ENCODE peak calls at places on chromosomes 13 and 19, in four cellular contexts. One of them, this sample, is unnamed. For H3K4me1, the result is how much of the 10 kb centered on the place peaks cover.

GRCh38 chr13:44322928-44323327 is 50.7 kb upstream of the SERP2 start:
- DNase-seq in right cardiac atrium: no peak
- DNase-seq in heart right ventricle: no peak
- DNase-seq in tibial artery: no peak
- DNase-seq in this sample: no peak

GRCh38 chr13:110820311-110820710 is 94.6 kb downstream of the ANKRD10 start:
- DNase-seq in heart right ventricle: no peak
- DNase-seq in tibial artery: no peak
- DNase-seq in right cardiac atrium: no peak
- DNase-seq in this sample: no peak

GRCh38 chr13:106535552-106536243 is at the start of gene EFNB2:
- DNase-seq in right cardiac atrium: peak
- DNase-seq in heart right ventricle: peak
- DNase-seq in tibial artery: peak
- DNase-seq in this sample: peak

GRCh38 chr19:737591-738093 is 13.3 kb upstream of the MISP start:
- DNase-seq in tibial artery: no peak
- DNase-seq in right cardiac atrium: no peak
- DNase-seq in heart right ventricle: peak
- DNase-seq in this sample: peak

GRCh38 chr13:95948646-95949045 is 104.6 kb downstream of the UGGT2 start:
- DNase-seq in right cardiac atrium: no peak
- DNase-seq in heart right ventricle: no peak
- DNase-seq in tibial artery: no peak
- DNase-seq in this sample: peak

GRCh38 chr19:19385900-19386339 is 19.6 kb upstream of the GATAD2A start:
- DNase-seq in right cardiac atrium: no peak
- DNase-seq in heart right ventricle: no peak
- DNase-seq in tibial artery: no peak
- DNase-seq in this sample: no peak

GRCh38 chr13:110913911-110914292 is 967 bp downstream of the ANKRD10 start:
- DNase-seq in heart right ventricle: no peak
- DNase-seq in right cardiac atrium: no peak
- DNase-seq in tibial artery: no peak
- DNase-seq in this sample: no peak

GRCh38 chr13:71378992-71379905 is 487.8 kb downstream of the DACH1 start:
- DNase-seq in heart right ventricle: no peak
- DNase-seq in tibial artery: no peak
- DNase-seq in right cardiac atrium: no peak
- DNase-seq in this sample: no peak

GRCh38 chr13:113542751-113543424 is 41.7 kb upstream of the TFDP1 start:
- DNase-seq in right cardiac atrium: no peak
- DNase-seq in heart right ventricle: no peak
- DNase-seq in tibial artery: peak
- DNase-seq in this sample: no peak

GRCh38 chr19:57655443-57655842 is 13.3 kb upstream of the ZSCAN4 start:
- DNase-seq in right cardiac atrium: no peak
- DNase-seq in tibial artery: no peak
- DNase-seq in heart right ventricle: no peak
- DNase-seq in this sample: no peak

GRCh38 chr19:13441810-13442512 is 64.3 kb downstream of the CACNA1A start:
- DNase-seq in heart right ventricle: peak
- DNase-seq in right cardiac atrium: peak
- DNase-seq in tibial artery: no peak
- DNase-seq in this sample: peak

GRCh38 chr19:10474962-10475451 is 28.1 kb downstream of the KEAP1 start:
- DNase-seq in heart right ventricle: no peak
- DNase-seq in tibial artery: no peak
- DNase-seq in right cardiac atrium: no peak
- DNase-seq in this sample: peak

GRCh38 chr19:35306473-35307246 is 14.7 kb downstream of the MAG start:
- DNase-seq in right cardiac atrium: no peak
- DNase-seq in tibial artery: no peak
- DNase-seq in heart right ventricle: no peak
- DNase-seq in this sample: peak

GRCh38 chr19:13150919-13151604 is 851 bp downstream of the IER2 start:
- DNase-seq in right cardiac atrium: no peak
- DNase-seq in heart right ventricle: no peak
- DNase-seq in tibial artery: peak
- DNase-seq in this sample: peak

GRCh38 chr13:20700288-20700687 is 3.2 kb upstream of the IL17D start:
- DNase-seq in tibial artery: no peak
- DNase-seq in heart right ventricle: no peak
- DNase-seq in right cardiac atrium: no peak
- DNase-seq in this sample: no peak

GRCh38 chr13:107374038-107374437 is 806.1 kb upstream of the ARGLU1 start:
- DNase-seq in heart right ventricle: no peak
- DNase-seq in right cardiac atrium: no peak
- DNase-seq in tibial artery: no peak
- DNase-seq in this sample: no peak

GRCh38 chr13:76329004-76329403 is 557.2 kb downstream of the KCTD12 start:
- DNase-seq in right cardiac atrium: no peak
- DNase-seq in heart right ventricle: no peak
- DNase-seq in tibial artery: no peak
- DNase-seq in this sample: no peak

GRCh38 chr19:28331596-28331995 is 881.4 kb downstream of the UQCRFS1 start:
- DNase-seq in heart right ventricle: no peak
- DNase-seq in tibial artery: no peak
- DNase-seq in right cardiac atrium: no peak
- DNase-seq in this sample: no peak

GRCh38 chr19:7494416-7495098 is 5.7 kb upstream of the PEX11G start:
- DNase-seq in tibial artery: peak
- DNase-seq in heart right ventricle: peak
- DNase-seq in right cardiac atrium: peak
- DNase-seq in this sample: no peak

GRCh38 chr19:18274303-18274775 is at the start of gene IQCN:
- DNase-seq in heart right ventricle: no peak
- DNase-seq in tibial artery: peak
- DNase-seq in right cardiac atrium: peak
- DNase-seq in this sample: no peak

GRCh38 chr19:46392252-46392801 is 21.0 kb downstream of the CCDC8 start:
- DNase-seq in tibial artery: peak
- DNase-seq in right cardiac atrium: peak
- DNase-seq in heart right ventricle: no peak
- DNase-seq in this sample: peak

GRCh38 chr13:40622761-40623160 is 43.7 kb downstream of the FOXO1 start:
- DNase-seq in heart right ventricle: no peak
- DNase-seq in tibial artery: no peak
- DNase-seq in right cardiac atrium: no peak
- DNase-seq in this sample: no peak
- H3K4me1 ChIP-seq in heart right ventricle: under half
- H3K4me1 ChIP-seq in tibial artery: half or more
- H3K4me1 ChIP-seq in right cardiac atrium: under half
- H3K4me1 ChIP-seq in this sample: under half

GRCh38 chr19:3456925-3457530 is 23.3 kb downstream of the SMIM24 start:
- DNase-seq in tibial artery: no peak
- DNase-seq in right cardiac atrium: no peak
- DNase-seq in heart right ventricle: no peak
- DNase-seq in this sample: no peak
- H3K4me1 ChIP-seq in tibial artery: half or more
- H3K4me1 ChIP-seq in right cardiac atrium: under half
- H3K4me1 ChIP-seq in heart right ventricle: under half
- H3K4me1 ChIP-seq in this sample: under half

DNA sequence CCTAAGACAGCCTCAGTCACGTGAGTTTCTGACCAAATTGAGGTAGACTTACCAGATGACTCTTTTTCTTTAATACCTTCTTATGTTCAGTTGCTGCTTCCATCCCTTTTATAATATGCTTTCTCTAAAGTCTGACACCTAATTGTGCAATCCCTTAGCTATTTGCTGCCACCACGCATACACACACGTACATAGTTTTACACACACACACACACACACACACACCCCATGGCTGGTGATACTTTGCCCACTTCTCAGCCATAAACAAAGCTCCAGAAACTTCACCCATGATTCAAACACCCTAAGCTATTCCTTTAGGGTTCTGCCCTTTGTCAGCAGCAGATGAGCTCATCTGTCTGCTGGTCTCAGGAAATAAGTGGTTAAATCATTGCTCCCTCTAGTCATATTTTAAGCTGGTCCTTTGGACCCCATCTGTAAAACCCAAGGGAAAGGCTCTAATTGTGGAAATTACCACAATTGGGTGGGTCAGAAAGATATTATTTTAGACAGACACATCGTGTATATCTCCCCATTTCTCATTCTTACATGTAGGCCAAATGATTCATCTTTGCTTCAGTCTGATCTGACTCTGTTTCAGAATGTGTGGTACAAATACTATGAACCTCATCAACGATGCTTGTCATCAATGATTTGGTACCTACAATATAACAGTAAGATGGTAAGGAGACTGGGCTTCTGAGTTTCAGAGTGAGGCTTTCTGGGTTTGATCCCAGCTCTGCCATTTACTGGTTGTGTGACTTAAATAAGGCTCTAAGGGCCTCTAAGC is 69.2 kb downstream of the NALCN start:
- DNase-seq in tibial artery: no peak
- DNase-seq in heart right ventricle: no peak
- DNase-seq in right cardiac atrium: no peak
- DNase-seq in this sample: no peak
- H3K4me1 ChIP-seq in tibial artery: under half
- H3K4me1 ChIP-seq in heart right ventricle: under half
- H3K4me1 ChIP-seq in right cardiac atrium: under half
- H3K4me1 ChIP-seq in this sample: under half

GRCh38 chr13:37201081-37201480 is 95.6 kb upstream of the CSNK1A1L start:
- DNase-seq in heart right ventricle: no peak
- DNase-seq in right cardiac atrium: no peak
- DNase-seq in tibial artery: no peak
- DNase-seq in this sample: peak
- H3K4me1 ChIP-seq in heart right ventricle: under half
- H3K4me1 ChIP-seq in right cardiac atrium: under half
- H3K4me1 ChIP-seq in tibial artery: under half
- H3K4me1 ChIP-seq in this sample: under half

DNA sequence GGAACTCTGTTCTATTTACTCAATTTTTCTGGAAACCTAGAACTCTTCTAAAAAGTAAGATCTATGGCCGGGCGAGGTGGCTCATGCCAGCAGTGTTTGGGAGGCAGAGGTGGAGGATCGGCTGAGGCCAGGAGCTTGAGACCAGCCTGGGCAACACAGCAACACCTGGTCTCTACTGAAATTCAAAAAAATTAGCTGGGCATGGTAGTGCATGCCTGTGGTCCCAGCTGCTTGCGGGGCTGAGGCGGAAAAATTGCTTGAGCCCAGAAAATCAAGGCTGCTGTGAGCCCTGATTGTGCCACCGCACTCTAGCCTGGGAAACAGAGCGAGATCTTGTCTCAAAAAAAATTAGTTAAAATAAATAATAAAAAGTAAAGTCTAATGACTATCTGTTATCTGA is 28.6 kb downstream of the F2RL3 start:
- DNase-seq in tibial artery: no peak
- DNase-seq in heart right ventricle: no peak
- DNase-seq in right cardiac atrium: no peak
- DNase-seq in this sample: no peak
- H3K4me1 ChIP-seq in tibial artery: under half
- H3K4me1 ChIP-seq in heart right ventricle: under half
- H3K4me1 ChIP-seq in right cardiac atrium: under half
- H3K4me1 ChIP-seq in this sample: under half

GRCh38 chr19:39407644-39408391 is 1.2 kb downstream of the ZFP36 start:
- DNase-seq in right cardiac atrium: peak
- DNase-seq in tibial artery: no peak
- DNase-seq in heart right ventricle: peak
- DNase-seq in this sample: no peak
- H3K4me1 ChIP-seq in right cardiac atrium: under half
- H3K4me1 ChIP-seq in tibial artery: under half
- H3K4me1 ChIP-seq in heart right ventricle: under half
- H3K4me1 ChIP-seq in this sample: under half

GRCh38 chr13:40995997-40996396 is 23.1 kb downstream of the ELF1 start:
- DNase-seq in tibial artery: no peak
- DNase-seq in heart right ventricle: no peak
- DNase-seq in right cardiac atrium: no peak
- DNase-seq in this sample: no peak
- H3K4me1 ChIP-seq in tibial artery: under half
- H3K4me1 ChIP-seq in heart right ventricle: under half
- H3K4me1 ChIP-seq in right cardiac atrium: under half
- H3K4me1 ChIP-seq in this sample: under half

DNA sequence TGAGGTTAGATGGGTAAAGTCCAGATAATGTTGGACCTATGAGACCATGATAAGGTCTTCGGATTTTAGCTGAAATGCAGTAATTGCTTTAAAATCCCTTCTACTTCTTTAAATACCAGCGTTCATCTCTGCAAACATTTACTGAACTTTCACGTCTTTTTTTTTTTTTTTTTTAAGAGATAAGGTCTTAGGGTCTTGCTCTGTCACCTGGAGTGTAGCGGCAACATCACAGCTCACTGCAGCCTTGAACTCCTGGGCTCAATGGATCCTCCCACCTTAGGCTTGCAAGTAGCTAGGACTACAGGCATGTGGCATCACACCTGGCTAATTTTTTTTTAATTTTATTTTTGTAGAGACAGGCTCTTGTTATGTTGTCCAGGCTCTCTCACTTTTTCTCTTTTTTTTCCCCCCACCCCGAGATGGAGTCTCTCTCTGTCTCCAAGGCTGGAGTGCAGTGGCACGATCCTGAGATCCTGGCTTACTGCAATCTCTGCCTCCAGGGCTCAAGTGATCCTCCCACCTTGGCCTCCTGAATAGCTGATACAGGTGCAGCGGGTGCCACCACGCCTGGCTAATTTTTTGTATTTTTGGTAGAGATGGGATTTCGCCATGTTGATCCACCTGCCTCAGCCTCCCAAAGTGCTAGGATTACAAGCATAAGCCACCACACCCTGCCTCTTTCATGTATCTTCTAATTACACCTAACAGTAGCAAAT is 4.2 kb upstream of the WBP4 start:
- DNase-seq in right cardiac atrium: no peak
- DNase-seq in tibial artery: no peak
- DNase-seq in heart right ventricle: no peak
- DNase-seq in this sample: no peak
- H3K4me1 ChIP-seq in right cardiac atrium: under half
- H3K4me1 ChIP-seq in tibial artery: half or more
- H3K4me1 ChIP-seq in heart right ventricle: under half
- H3K4me1 ChIP-seq in this sample: under half

This sample was measured in A673.